ENCODE peak calls at places on chromosome 15, in five cellular contexts. Y is GM12878, A is fibroblast of lung, X is IMR-90, F is HepG2. G is an unnamed sample.
A peak's percentile ranks its signal among the peaks of the same experiment; 100 is the strongest.

GRCh38 chr15:84871428-84871985 is 13.0 kb upstream of the SLC28A1 start:
- DNase-seq in F (no peak), Y (no peak), X (no peak), A (no peak), G (no peak)

GRCh38 chr15:40769310-40770146 is at the start of gene C15orf62:
- DNase-seq in Y (peak; percentile 53), A (peak; percentile 62), F (no peak), X (peak; percentile 31), G (peak; percentile 94)

GRCh38 chr15:85499498-85499897 is 119.1 kb downstream of the AKAP13 start:
- DNase-seq in X (peak; percentile 28), F (no peak), A (no peak), Y (no peak), G (no peak)

GRCh38 chr15:30978328-30978727 is 13.1 kb downstream of the MTMR10 start:
- DNase-seq in X (no peak), Y (no peak), A (no peak), F (no peak), G (no peak)

GRCh38 chr15:101023501-101024110 is 104.4 kb downstream of the LRRK1 start:
- DNase-seq in F (no peak), X (no peak), Y (no peak), A (no peak), G (no peak)

GRCh38 chr15:34812369-34812768 is 17.0 kb upstream of the ACTC1 start:
- DNase-seq in X (peak; percentile 95), Y (no peak), F (no peak), A (peak; percentile 72), G (no peak)

GRCh38 chr15:65956307-65956706 is 87.0 kb downstream of the RAB11A start:
- DNase-seq in X (no peak), F (no peak), Y (no peak), A (no peak), G (no peak)

GRCh38 chr15:25241241-25241801 is 197.5 kb downstream of the UBE3A start:
- DNase-seq in X (no peak), F (no peak), A (no peak), Y (no peak), G (no peak)

GRCh38 chr15:34799149-34799824 is 3.9 kb upstream of the ACTC1 start:
- DNase-seq in F (no peak), X (no peak), A (peak; percentile 29), Y (no peak), G (no peak)

GRCh38 chr15:70852501-70853269 is 1.3 kb downstream of the LARP6 start:
- DNase-seq in A (peak; percentile 50), Y (no peak), X (peak; percentile 88), F (no peak), G (no peak)

GRCh38 chr15:73927003-73927475 is 777 bp downstream of the LOXL1 start:
- DNase-seq in Y (no peak), X (no peak), A (no peak), F (no peak), G (no peak)

GRCh38 chr15:34808016-34808415 is 12.7 kb upstream of the ACTC1 start:
- DNase-seq in Y (no peak), F (no peak), A (peak; percentile 22), X (peak; percentile 78), G (no peak)

GRCh38 chr15:60396560-60396963 is 1.2 kb downstream of the ANXA2 start:
- DNase-seq in F (no peak), Y (no peak), A (no peak), X (no peak), G (no peak)

GRCh38 chr15:95624100-95624499 is 706.4 kb upstream of the NR2F2 start:
- DNase-seq in X (no peak), F (no peak), A (no peak), Y (no peak), G (no peak)

GRCh38 chr15:83206971-83207621 is 527 bp downstream of the HDGFL3 start:
- DNase-seq in X (no peak), Y (no peak), A (peak; percentile 32), F (no peak), G (peak; percentile 24)

GRCh38 chr15:83203543-83203942 is 4.1 kb downstream of the HDGFL3 start:
- DNase-seq in X (no peak), Y (no peak), A (no peak), F (no peak), G (no peak)

GRCh38 chr15:44545934-44546802 is 9.2 kb downstream of the EIF3J start:
- DNase-seq in F (no peak), X (peak; percentile 52), A (peak; percentile 39), Y (peak; percentile 41), G (no peak)

GRCh38 chr15:31274496-31275330 is 51.9 kb upstream of the KLF13 start:
- DNase-seq in Y (no peak), F (peak; percentile 40), A (no peak), X (peak; percentile 3), G (peak; percentile 5)

GRCh38 chr15:99857836-99858235 is 124.6 kb upstream of the LYSMD4 start:
- DNase-seq in F (no peak), Y (no peak), A (no peak), X (no peak), G (no peak)

GRCh38 chr15:31101262-31102048 is at the start of gene TRPM1:
- DNase-seq in F (no peak), X (no peak), Y (no peak), A (no peak), G (no peak)

GRCh38 chr15:69064649-69065048 is 50.2 kb downstream of the NOX5 start:
- DNase-seq in X (no peak), F (no peak), A (no peak), Y (no peak), G (no peak)

GRCh38 chr15:83282859-83283812 is 1.3 kb downstream of the BNC1 start:
- DNase-seq in F (no peak), X (no peak), A (peak; percentile 55), Y (no peak), G (no peak)

GRCh38 chr15:20348900-20349773 is 192.5 kb downstream of the GOLGA6L6 start:
- DNase-seq in F (no peak), X (no peak), Y (no peak), A (no peak), G (no peak)

GRCh38 chr15:66126057-66126855 is 127.3 kb downstream of the MEGF11 start:
- DNase-seq in F (no peak), X (no peak), Y (no peak), A (no peak), G (no peak)

GRCh38 chr15:49301562-49301961 is 121.5 kb upstream of the FGF7 start:
- DNase-seq in Y (no peak), A (peak; percentile 34), F (no peak), X (peak; percentile 50), G (no peak)

GRCh38 chr15:38930851-38931572 is 366.4 kb upstream of the RASGRP1 start:
- DNase-seq in X (peak; percentile 58), A (peak; percentile 57), F (no peak), Y (no peak), G (no peak)

GRCh38 chr15:62608369-62608768 is 434.2 kb upstream of the TPM1 start:
- DNase-seq in Y (no peak), F (no peak), X (no peak), A (no peak), G (no peak)

GRCh38 chr15:51939216-51939615 is 32.4 kb downstream of the LEO1 start:
- DNase-seq in X (no peak), F (no peak), Y (no peak), A (no peak), G (no peak)

GRCh38 chr15:35657679-35658201 is 111.8 kb upstream of the DPH6 start:
- DNase-seq in Y (no peak), F (no peak), A (peak; percentile 61), X (peak; percentile 43), G (no peak)

GRCh38 chr15:47473857-47474256 is 243.4 kb upstream of the SEMA6D start:
- DNase-seq in X (no peak), Y (no peak), A (peak; percentile 79), F (no peak), G (no peak)

GRCh38 chr15:93500155-93500554 is 411.1 kb upstream of the RGMA start:
- DNase-seq in A (no peak), F (no peak), Y (no peak), X (no peak), G (no peak)

GRCh38 chr15:87408902-87409301 is 847.6 kb downstream of the NTRK3 start:
- DNase-seq in F (no peak), X (no peak), A (no peak), Y (no peak), G (no peak)

GRCh38 chr15:52794665-52795463 is 4.7 kb upstream of the ONECUT1 start:
- DNase-seq in X (no peak), A (no peak), Y (no peak), F (no peak), G (no peak)

GRCh38 chr15:78347586-78348543 is 7.7 kb downstream of the CRABP1 start:
- DNase-seq in Y (no peak), F (no peak), X (no peak), A (no peak), G (no peak)

DNA sequence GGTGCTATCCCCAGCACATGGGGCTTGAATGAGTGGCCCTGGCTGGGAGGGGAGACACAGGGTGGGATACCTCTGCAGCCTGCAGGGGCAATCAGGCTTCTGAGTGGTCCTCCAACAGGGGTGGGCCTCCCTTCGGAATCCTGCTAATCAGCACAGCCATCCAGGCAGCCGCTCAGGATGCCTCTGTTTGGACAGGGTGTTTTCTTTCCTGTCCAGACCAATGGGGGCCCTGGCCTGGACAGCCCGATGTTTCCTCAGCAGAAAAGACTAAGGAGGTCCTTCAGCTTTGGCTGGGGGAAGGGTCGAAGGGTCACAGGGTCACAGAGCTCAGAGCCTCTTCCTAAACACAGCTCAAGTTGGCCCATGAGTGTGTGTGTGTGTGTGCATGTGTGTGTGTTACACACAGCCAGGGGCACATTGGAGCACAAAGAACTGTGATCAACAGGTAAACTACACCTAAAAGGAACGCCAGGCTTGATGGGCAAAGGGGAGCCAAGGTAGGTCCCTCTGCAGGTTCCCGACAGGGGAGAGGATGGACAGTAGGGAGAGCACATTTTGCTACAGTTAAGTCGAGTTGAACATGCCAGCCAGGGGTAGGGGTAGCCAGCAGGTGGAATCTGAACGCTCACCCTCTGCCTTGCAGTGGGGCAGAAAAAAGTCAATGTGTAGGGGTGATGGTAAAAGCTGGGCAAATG is 1.1 kb upstream of the HAPLN3 start:
- DNase-seq in F (no peak), X (no peak), Y (no peak), A (no peak), G (no peak)
- H3K4me1 ChIP-seq in F (peaks cover 36% of the 10 kb centered on the region), X (peaks cover 12% of the 10 kb centered on the region), Y (peaks cover 3% of the 10 kb centered on the region), A (peaks cover 8% of the 10 kb centered on the region), G (peaks cover 28% of the 10 kb centered on the region)

GRCh38 chr15:64930778-64931240 is 19.1 kb downstream of the ANKDD1A start:
- DNase-seq in Y (peak; percentile 16), F (no peak), X (peak; percentile 65), A (peak; percentile 62), G (no peak)
- H2AFZ ChIP-seq in Y (peak overlapping the region; percentile 57), F (no peak overlapping the region), X (peak overlapping the region; percentile 77), A (no peak overlapping the region), G (no peak overlapping the region)

GRCh38 chr15:74988007-74988800 is 7.2 kb upstream of the SCAMP5 start:
- DNase-seq in Y (no peak), A (peak; percentile 16), X (peak; percentile 7), F (peak; percentile 65), G (peak; percentile 38)
- TF ChIP-seq CTCF in Y (peak; percentile 59), A (peak; percentile 17), X (peak; percentile 33), F (peak; percentile 78), G (peak; percentile 56)

GRCh38 chr15:63972801-63973200 is 73.5 kb downstream of the DAPK2 start:
- DNase-seq in Y (no peak), F (no peak), X (no peak), A (no peak), G (no peak)

GRCh38 chr15:63971904-63972303 is 74.4 kb downstream of the DAPK2 start:
- DNase-seq in F (no peak), X (no peak), A (no peak), Y (no peak), G (no peak)

GRCh38 chr15:63971427-63971805 is 74.9 kb downstream of the DAPK2 start:
- DNase-seq in F (no peak), X (no peak), A (no peak), Y (no peak), G (no peak)

GRCh38 chr15:63969652-63970421 is 76.4 kb downstream of the DAPK2 start:
- DNase-seq in A (no peak), F (peak; percentile 13), Y (no peak), X (no peak), G (no peak)

GRCh38 chr15:63970723-63971426 is 75.4 kb downstream of the DAPK2 start:
- DNase-seq in F (no peak), A (no peak), Y (peak; percentile 85), X (no peak), G (no peak)
- H3K4me1 ChIP-seq in F (peaks cover 9% of the 10 kb centered on the region), A (peaks cover 13% of the 10 kb centered on the region), Y (peaks cover 48% of the 10 kb centered on the region), X (peaks cover 10% of the 10 kb centered on the region), G (no peaks in the 10 kb centered on the region)